ENCODE peak calls at places on chromosomes 2 and 18, in nine cellular contexts. W is HS-27A, X is A549, Z is fibroblast of the aortic adventitia, Q is RCC 7860, E is T-cell, Y is AG08395, L is amniotic stem cell, B is bronchial epithelial cell. N is an unnamed sample.

GRCh38 chr2:189372688-189373257 is 68.5 kb upstream of the WDR75 start:
- DNase-seq in W (no peak), X (no peak), Z (peak), Q (no peak), E (no peak), Y (no peak), L (no peak), B (peak), N (no peak)

GRCh38 chr2:86216577-86217555 is 17.6 kb downstream of the MRPL35 start:
- DNase-seq in W (no peak), X (no peak), Z (peak), Q (no peak), E (no peak), Y (peak), L (no peak), B (peak), N (peak)

GRCh38 chr18:49558356-49558755 is 3.5 kb upstream of the LIPG start:
- DNase-seq in W (no peak), X (no peak), Z (peak), Q (no peak), E (no peak), Y (no peak), L (no peak), B (no peak), N (no peak)

GRCh38 chr18:57210101-57210661 is 63.3 kb downstream of the BOD1L2 start:
- DNase-seq in W (peak), X (peak), Z (peak), Q (peak), E (no peak), Y (peak), L (peak), B (peak), N (peak)

GRCh38 chr2:20184067-20184938 is 40.6 kb downstream of the SDC1 start:
- DNase-seq in W (no peak), X (peak), Z (peak), Q (peak), E (no peak), Y (peak), L (peak), B (peak), N (no peak)

GRCh38 chr2:12507295-12507694 is 209.4 kb upstream of the TRIB2 start:
- DNase-seq in W (no peak), X (no peak), Z (no peak), Q (peak), E (peak), Y (peak), L (peak), B (peak), N (peak)

GRCh38 chr2:128329607-128330006 is 10.9 kb upstream of the HS6ST1 start:
- DNase-seq in W (no peak), X (no peak), Z (peak), Q (no peak), E (no peak), Y (no peak), L (no peak), B (no peak), N (no peak)

GRCh38 chr2:199868431-199869226 is 17.6 kb upstream of the FTCDNL1 start:
- DNase-seq in W (no peak), X (no peak), Z (no peak), Q (no peak), E (no peak), Y (no peak), L (no peak), B (no peak), N (no peak)

GRCh38 chr2:239143858-239144712 is 256.7 kb downstream of the HDAC4 start:
- DNase-seq in W (no peak), X (peak), Z (peak), Q (no peak), E (peak), Y (peak), L (no peak), B (peak), N (no peak)

GRCh38 chr2:12057436-12058166 is 311.2 kb downstream of the LPIN1 start:
- DNase-seq in W (no peak), X (no peak), Z (no peak), Q (peak), E (no peak), Y (no peak), L (no peak), B (no peak), N (no peak)

GRCh38 chr18:42532119-42532518 is 577.1 kb downstream of the PIK3C3 start:
- DNase-seq in W (no peak), X (no peak), Z (no peak), Q (no peak), E (no peak), Y (no peak), L (no peak), B (no peak), N (no peak)

GRCh38 chr2:209556354-209556961 is 132.6 kb downstream of the MAP2 start:
- DNase-seq in W (no peak), X (peak), Z (peak), Q (no peak), E (no peak), Y (peak), L (no peak), B (peak), N (peak)

GRCh38 chr2:212683346-212683745 is 144.7 kb upstream of the ERBB4 start:
- DNase-seq in W (no peak), X (no peak), Z (peak), Q (no peak), E (no peak), Y (peak), L (peak), B (peak), N (no peak)

GRCh38 chr2:85861180-85861579 is 27.6 kb downstream of the ST3GAL5 start:
- DNase-seq in W (no peak), X (no peak), Z (no peak), Q (no peak), E (no peak), Y (no peak), L (no peak), B (no peak), N (no peak)

GRCh38 chr2:74833418-74834233 is at the start of gene HK2:
- DNase-seq in W (no peak), X (peak), Z (peak), Q (peak), E (peak), Y (peak), L (peak), B (peak), N (peak)

GRCh38 chr2:147156970-147157369 is 687.9 kb upstream of the ACVR2A start:
- DNase-seq in W (no peak), X (no peak), Z (no peak), Q (no peak), E (no peak), Y (no peak), L (no peak), B (no peak), N (no peak)

GRCh38 chr2:151637284-151637781 is 96.9 kb downstream of the NEB start:
- DNase-seq in W (no peak), X (no peak), Z (no peak), Q (no peak), E (peak), Y (no peak), L (no peak), B (no peak), N (no peak)

GRCh38 chr2:6864938-6865345 is 765 bp downstream of the CMPK2 start:
- DNase-seq in W (no peak), X (no peak), Z (no peak), Q (no peak), E (peak), Y (no peak), L (no peak), B (no peak), N (no peak)

GRCh38 chr2:241857041-241857541 is 1.6 kb downstream of the PDCD1 start:
- DNase-seq in W (no peak), X (no peak), Z (no peak), Q (no peak), E (no peak), Y (no peak), L (no peak), B (no peak), N (no peak)